ENCODE peak calls at places on chromosomes 3 and 15, in nine cellular contexts. G, L, Z, R, U, S, T, X and N are unnamed samples.

GRCh38 chr15:98442379-98442833 is 205.9 kb upstream of the IGF1R start:
- DNase-seq in G (peak), L (peak), Z (peak), R (peak), U (peak), S (peak), T (peak), X (peak), N (peak)

GRCh38 chr3:182083112-182083511 is 371.4 kb downstream of the SOX2 start:
- DNase-seq in G (no peak), L (no peak), Z (no peak), R (no peak), U (no peak), S (no peak), T (no peak), X (peak), N (no peak)

GRCh38 chr15:85330941-85331588 is 49.3 kb upstream of the AKAP13 start:
- DNase-seq in G (peak), L (peak), Z (peak), R (peak), U (peak), S (peak), T (peak), X (peak), N (peak)

GRCh38 chr3:127652246-127652995 is 20.3 kb upstream of the ABTB1 start:
- DNase-seq in G (peak), L (no peak), Z (peak), R (peak), U (peak), S (peak), T (peak), X (peak), N (no peak)

GRCh38 chr3:25664066-25664809 is 469 bp downstream of the TOP2B start:
- DNase-seq in G (peak), L (no peak), Z (peak), R (peak), U (peak), S (peak), T (no peak), X (peak), N (no peak)

GRCh38 chr15:69414702-69415161 is 583 bp downstream of the KIF23 start:
- DNase-seq in G (no peak), L (peak), Z (peak), R (peak), U (peak), S (peak), T (peak), X (peak), N (peak)

GRCh38 chr15:77013786-77014136 is 18.8 kb downstream of the PSTPIP1 start:
- DNase-seq in G (peak), L (no peak), Z (no peak), R (no peak), U (no peak), S (no peak), T (no peak), X (no peak), N (no peak)

GRCh38 chr3:28348286-28348636 is 260 bp upstream of the ZCWPW2 start:
- DNase-seq in G (no peak), L (peak), Z (peak), R (no peak), U (no peak), S (no peak), T (peak), X (no peak), N (no peak)

GRCh38 chr3:114179575-114179974 is 723 bp upstream of the DRD3 start:
- DNase-seq in G (no peak), L (peak), Z (peak), R (peak), U (peak), S (peak), T (peak), X (peak), N (peak)

GRCh38 chr3:73734376-73734775 is 109.6 kb upstream of the PDZRN3 start:
- DNase-seq in G (no peak), L (no peak), Z (no peak), R (no peak), U (no peak), S (no peak), T (no peak), X (peak), N (no peak)

GRCh38 chr3:56826831-56827722 is 25.3 kb upstream of the ARHGEF3 start:
- DNase-seq in G (no peak), L (no peak), Z (no peak), R (no peak), U (no peak), S (no peak), T (peak), X (peak), N (no peak)

GRCh38 chr3:84893211-84893610 is 65.6 kb upstream of the CADM2 start:
- DNase-seq in G (no peak), L (no peak), Z (no peak), R (no peak), U (no peak), S (no peak), T (no peak), X (no peak), N (no peak)

GRCh38 chr15:67303490-67304363 is 49.1 kb downstream of the IQCH start:
- DNase-seq in G (no peak), L (no peak), Z (peak), R (no peak), U (peak), S (peak), T (peak), X (peak), N (peak)

GRCh38 chr3:133531981-133532380 is 41.5 kb upstream of the CDV3 start:
- DNase-seq in G (no peak), L (peak), Z (peak), R (no peak), U (no peak), S (peak), T (peak), X (peak), N (no peak)

GRCh38 chr3:142216321-142216720 is 9.1 kb downstream of the GK5 start:
- DNase-seq in G (no peak), L (no peak), Z (no peak), R (peak), U (no peak), S (no peak), T (no peak), X (no peak), N (no peak)

GRCh38 chr15:65115542-65115941 is 542 bp upstream of the UBAP1L start:
- DNase-seq in G (no peak), L (no peak), Z (no peak), R (no peak), U (no peak), S (no peak), T (no peak), X (no peak), N (no peak)

GRCh38 chr15:62857411-62857853 is 185.1 kb upstream of the TPM1 start:
- DNase-seq in G (no peak), L (no peak), Z (no peak), R (peak), U (no peak), S (no peak), T (no peak), X (peak), N (no peak)

GRCh38 chr3:4314688-4315087 is 11.5 kb downstream of the SETMAR start:
- DNase-seq in G (no peak), L (no peak), Z (peak), R (no peak), U (no peak), S (no peak), T (peak), X (no peak), N (no peak)

DNA sequence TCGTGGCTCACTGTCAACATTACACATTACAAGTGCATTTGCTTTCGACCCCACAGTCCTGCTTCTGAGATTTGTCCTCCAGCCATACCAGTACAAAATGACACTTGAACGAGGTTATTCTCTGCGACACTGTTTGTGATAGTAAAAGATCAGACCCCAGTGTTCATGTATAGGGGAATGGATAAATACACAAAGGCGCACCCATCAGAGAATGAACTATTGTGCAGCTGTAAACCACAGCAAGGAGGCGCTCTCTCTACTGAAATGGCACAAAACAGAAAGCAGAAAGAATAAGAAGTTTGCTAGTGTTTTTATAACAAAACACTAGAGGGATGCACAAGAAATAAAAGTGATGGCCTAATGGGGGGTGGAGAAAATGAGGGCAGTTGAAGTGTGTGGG is 4.9 kb upstream of the CHSY1 start:
- DNase-seq in G (no peak), L (no peak), Z (no peak), R (peak), U (no peak), S (no peak), T (no peak), X (no peak), N (no peak)
- TF ChIP-seq CTCF in G (no peak), L (no peak), Z (peak), R (peak), U (peak), S (peak), T (peak), X (peak), N (peak)

DNA sequence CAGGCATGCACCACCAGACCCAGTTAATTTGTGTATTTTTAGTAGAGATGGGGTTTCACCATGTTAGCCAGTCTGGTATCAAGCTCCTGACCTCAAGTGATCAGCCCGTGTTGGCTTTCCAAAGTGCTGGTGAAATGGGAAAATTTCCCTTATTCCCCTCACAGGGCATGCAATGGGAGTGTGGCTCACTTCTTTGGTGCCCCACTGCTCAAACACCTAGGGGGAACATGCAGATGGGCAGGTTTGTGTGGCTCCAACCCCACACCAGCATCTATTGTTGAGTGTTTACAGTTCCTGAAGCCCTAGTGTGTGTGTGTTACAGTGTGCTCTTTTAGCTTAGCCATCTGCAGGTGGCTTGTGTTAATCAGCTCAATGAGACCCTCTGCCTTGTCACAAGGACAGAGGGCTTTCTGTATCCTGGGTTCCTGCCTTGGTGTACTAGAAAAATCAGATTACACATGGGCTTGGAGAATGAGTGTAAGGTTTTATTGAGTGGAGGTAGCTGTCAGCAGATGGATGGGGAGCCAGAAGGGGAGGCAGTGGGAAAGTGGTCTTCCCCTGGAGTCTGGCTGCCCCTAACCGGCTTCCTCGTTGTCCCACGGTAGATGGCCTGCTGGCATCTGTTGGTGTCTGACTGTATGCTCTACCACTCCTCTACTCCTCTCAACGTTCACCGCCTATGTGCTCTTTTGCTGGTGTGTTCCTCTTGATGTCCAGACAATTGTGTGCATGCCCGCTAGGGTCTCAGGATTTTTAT is 248.1 kb upstream of the CBLB start:
- DNase-seq in G (no peak), L (no peak), Z (no peak), R (no peak), U (no peak), S (no peak), T (no peak), X (no peak), N (no peak)
- H3K4me3 ChIP-seq in G (no peak), L (no peak), Z (no peak), R (no peak), U (no peak), S (no peak), T (no peak), X (no peak), N (no peak)

DNA sequence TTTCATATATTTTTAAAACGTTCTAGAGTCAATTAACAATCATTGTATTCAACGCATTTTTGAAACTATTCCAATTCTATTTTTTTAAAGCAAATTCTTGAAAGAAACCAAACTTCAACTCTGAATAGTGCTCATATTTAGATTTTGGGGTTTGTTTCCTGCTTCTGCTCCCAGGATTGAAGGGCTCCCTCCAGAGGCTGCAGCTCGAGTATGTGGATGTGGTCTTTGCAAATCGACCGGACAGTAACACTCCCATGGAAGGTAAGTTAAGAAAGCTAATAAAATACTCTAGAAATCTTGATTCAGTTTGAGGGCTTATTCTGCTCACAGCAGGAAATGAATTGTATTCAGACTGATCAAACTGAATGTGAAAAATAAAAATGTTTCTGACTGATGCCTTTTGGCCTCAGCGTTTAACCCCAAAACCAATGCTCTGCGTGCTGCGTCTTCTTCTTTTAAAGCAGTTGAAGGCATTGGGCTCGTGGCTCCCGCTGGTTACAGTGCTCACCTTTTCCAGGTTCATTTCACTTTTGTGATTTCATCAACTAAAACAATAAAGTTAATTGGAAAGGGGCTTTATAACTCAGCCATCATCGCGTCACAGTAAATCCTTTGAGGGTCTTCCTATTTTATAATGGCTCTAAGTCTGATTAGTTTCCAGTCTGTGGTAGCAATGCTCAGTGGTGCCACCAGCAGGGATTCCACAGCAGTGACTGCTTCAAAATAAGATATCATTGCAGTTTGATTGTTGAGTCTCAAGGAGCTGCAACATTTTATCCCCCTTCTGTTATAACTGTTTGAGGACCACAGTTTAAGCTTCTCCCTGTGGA is 80.1 kb downstream of the SSR3 start:
- DNase-seq in G (no peak), L (no peak), Z (no peak), R (peak), U (peak), S (no peak), T (no peak), X (peak), N (no peak)
- TF ChIP-seq CTCF in G (peak), L (peak), Z (peak), R (peak), U (peak), S (peak), T (peak), X (peak), N (peak)

GRCh38 chr15:32099097-32099496 is 68.8 kb downstream of the CHRNA7 start:
- DNase-seq in G (no peak), L (no peak), Z (no peak), R (peak), U (no peak), S (no peak), T (no peak), X (no peak), N (no peak)
- H3K4me3 ChIP-seq in G (no peak), L (no peak), Z (no peak), R (no peak), U (no peak), S (no peak), T (no peak), X (no peak), N (no peak)

GRCh38 chr3:49841126-49841525 is 15.2 kb downstream of the TRAIP start:
- DNase-seq in G (no peak), L (no peak), Z (peak), R (peak), U (peak), S (no peak), T (peak), X (no peak), N (no peak)
- TF ChIP-seq CTCF in G (no peak), L (peak), Z (peak), R (peak), U (peak), S (peak), T (peak), X (peak), N (peak)

DNA sequence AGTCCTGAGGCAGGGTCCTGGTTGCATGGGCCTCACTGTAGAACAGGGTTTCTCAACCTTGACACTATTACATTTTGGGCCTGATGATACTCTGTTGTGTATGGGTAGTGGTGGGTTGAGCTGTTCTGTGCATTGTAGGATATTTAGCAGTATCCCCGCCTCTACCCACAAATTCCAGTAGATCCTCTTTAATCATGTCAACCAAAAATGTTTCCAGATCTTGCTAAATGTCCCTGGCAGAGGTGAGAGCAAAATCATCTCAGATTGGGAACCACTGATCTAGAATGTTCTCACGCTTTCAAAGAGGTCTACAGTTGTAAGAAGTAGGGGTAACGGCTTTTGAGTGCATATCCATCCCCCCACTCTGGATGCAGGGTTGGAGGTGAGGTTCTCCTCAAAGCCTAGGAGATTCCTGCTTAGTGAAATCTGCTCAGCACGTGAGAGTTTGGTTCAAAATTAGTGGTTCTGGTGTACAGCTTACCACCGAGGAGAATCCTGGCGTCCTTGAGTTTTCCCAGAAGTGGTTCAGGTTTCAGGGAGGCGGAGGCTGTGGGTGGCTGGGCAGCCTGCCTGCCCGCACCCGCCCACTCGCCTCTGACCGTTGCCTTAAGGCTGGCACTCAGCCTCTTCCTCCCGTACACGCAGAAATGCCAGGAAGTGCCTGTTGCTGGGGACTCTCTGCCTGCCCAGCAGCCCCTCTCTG is 5.3 kb downstream of the ACVR2B start:
- DNase-seq in G (no peak), L (no peak), Z (peak), R (no peak), U (no peak), S (no peak), T (no peak), X (peak), N (no peak)
- H3K4me3 ChIP-seq in G (no peak), L (no peak), Z (no peak), R (no peak), U (no peak), S (no peak), T (no peak), X (no peak), N (no peak)

DNA sequence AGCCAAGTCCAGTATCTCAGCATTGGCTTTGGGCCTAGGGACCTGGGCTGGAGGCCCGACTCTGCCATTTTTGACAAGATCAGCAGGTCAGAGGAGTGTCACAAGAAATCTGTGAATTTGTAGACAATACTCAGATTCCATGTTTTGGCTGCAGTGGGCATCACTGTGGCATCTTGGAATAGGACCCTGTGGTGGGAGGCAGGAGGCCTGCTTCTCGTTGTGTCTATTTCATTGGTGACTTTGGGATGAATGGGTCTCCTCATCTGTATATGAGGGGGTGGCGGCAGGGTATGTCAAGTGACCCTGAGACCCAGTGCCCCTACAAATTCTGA is 3.3 kb downstream of the C15orf39 start:
- DNase-seq in G (no peak), L (no peak), Z (no peak), R (no peak), U (no peak), S (no peak), T (no peak), X (no peak), N (no peak)
- TF ChIP-seq CTCF in G (no peak), L (no peak), Z (no peak), R (no peak), U (no peak), S (no peak), T (no peak), X (no peak), N (no peak)